ENCODE peak calls at places on chromosomes 6 and 20, in seven cellular contexts. One of them, this sample, is unnamed.

GRCh38 chr20:51132286-51132810 is 109.4 kb upstream of the KCNG1 start:
- DNase-seq in ovary: no peak
- DNase-seq in A549: no peak
- DNase-seq in uterus: no peak
- DNase-seq in body of pancreas: no peak
- DNase-seq in adrenal gland: no peak
- DNase-seq in IMR-90: peak; percentile 37
- DNase-seq in this sample: peak; percentile 58

GRCh38 chr6:69069881-69070280 is 434.8 kb downstream of the ADGRB3 start:
- DNase-seq in ovary: no peak
- DNase-seq in A549: no peak
- DNase-seq in uterus: no peak
- DNase-seq in body of pancreas: no peak
- DNase-seq in adrenal gland: no peak
- DNase-seq in IMR-90: no peak
- DNase-seq in this sample: no peak

GRCh38 chr6:130043344-130043743 is 25.0 kb downstream of the L3MBTL3 start:
- DNase-seq in ovary: no peak
- DNase-seq in A549: no peak
- DNase-seq in uterus: no peak
- DNase-seq in body of pancreas: no peak
- DNase-seq in adrenal gland: no peak
- DNase-seq in IMR-90: no peak
- DNase-seq in this sample: no peak

GRCh38 chr6:148840256-148840655 is 93.4 kb downstream of the UST start:
- DNase-seq in ovary: no peak
- DNase-seq in A549: no peak
- DNase-seq in uterus: no peak
- DNase-seq in body of pancreas: no peak
- DNase-seq in adrenal gland: no peak
- DNase-seq in IMR-90: no peak
- DNase-seq in this sample: no peak

GRCh38 chr20:8132632-8133587 is 844 bp downstream of the PLCB1 start:
- DNase-seq in ovary: peak; percentile 40
- DNase-seq in A549: peak; percentile 33
- DNase-seq in uterus: peak; percentile 47
- DNase-seq in body of pancreas: peak; percentile 67
- DNase-seq in adrenal gland: peak; percentile 55
- DNase-seq in IMR-90: no peak
- DNase-seq in this sample: no peak

GRCh38 chr6:90440586-90441338 is 144.1 kb upstream of the BACH2 start:
- DNase-seq in ovary: no peak
- DNase-seq in A549: no peak
- DNase-seq in uterus: no peak
- DNase-seq in body of pancreas: no peak
- DNase-seq in adrenal gland: no peak
- DNase-seq in IMR-90: no peak
- DNase-seq in this sample: no peak

GRCh38 chr6:129621252-129621651 is 88.7 kb downstream of the ARHGAP18 start:
- DNase-seq in ovary: no peak
- DNase-seq in A549: peak; percentile 28
- DNase-seq in uterus: no peak
- DNase-seq in body of pancreas: no peak
- DNase-seq in adrenal gland: no peak
- DNase-seq in IMR-90: no peak
- DNase-seq in this sample: no peak

GRCh38 chr20:6142348-6142993 is 19.6 kb upstream of the FERMT1 start:
- DNase-seq in ovary: no peak
- DNase-seq in A549: peak; percentile 75
- DNase-seq in uterus: peak; percentile 20
- DNase-seq in body of pancreas: peak; percentile 63
- DNase-seq in adrenal gland: peak; percentile 38
- DNase-seq in IMR-90: peak; percentile 65
- DNase-seq in this sample: peak; percentile 57

GRCh38 chr20:32474967-32475819 is 109.9 kb downstream of the NOL4L start:
- DNase-seq in ovary: peak; percentile 97
- DNase-seq in A549: peak; percentile 83
- DNase-seq in uterus: peak; percentile 93
- DNase-seq in body of pancreas: peak; percentile 89
- DNase-seq in adrenal gland: peak; percentile 96
- DNase-seq in IMR-90: peak; percentile 91
- DNase-seq in this sample: peak; percentile 95
- TF ChIP-seq POLR2A in ovary: no peak
- TF ChIP-seq POLR2A in A549: peak; percentile 65
- TF ChIP-seq POLR2A in uterus: peak; percentile 48
- TF ChIP-seq POLR2A in body of pancreas: peak; percentile 31
- TF ChIP-seq POLR2A in adrenal gland: no peak
- TF ChIP-seq POLR2A in IMR-90: no peak
- TF ChIP-seq POLR2A in this sample: no peak

DNA sequence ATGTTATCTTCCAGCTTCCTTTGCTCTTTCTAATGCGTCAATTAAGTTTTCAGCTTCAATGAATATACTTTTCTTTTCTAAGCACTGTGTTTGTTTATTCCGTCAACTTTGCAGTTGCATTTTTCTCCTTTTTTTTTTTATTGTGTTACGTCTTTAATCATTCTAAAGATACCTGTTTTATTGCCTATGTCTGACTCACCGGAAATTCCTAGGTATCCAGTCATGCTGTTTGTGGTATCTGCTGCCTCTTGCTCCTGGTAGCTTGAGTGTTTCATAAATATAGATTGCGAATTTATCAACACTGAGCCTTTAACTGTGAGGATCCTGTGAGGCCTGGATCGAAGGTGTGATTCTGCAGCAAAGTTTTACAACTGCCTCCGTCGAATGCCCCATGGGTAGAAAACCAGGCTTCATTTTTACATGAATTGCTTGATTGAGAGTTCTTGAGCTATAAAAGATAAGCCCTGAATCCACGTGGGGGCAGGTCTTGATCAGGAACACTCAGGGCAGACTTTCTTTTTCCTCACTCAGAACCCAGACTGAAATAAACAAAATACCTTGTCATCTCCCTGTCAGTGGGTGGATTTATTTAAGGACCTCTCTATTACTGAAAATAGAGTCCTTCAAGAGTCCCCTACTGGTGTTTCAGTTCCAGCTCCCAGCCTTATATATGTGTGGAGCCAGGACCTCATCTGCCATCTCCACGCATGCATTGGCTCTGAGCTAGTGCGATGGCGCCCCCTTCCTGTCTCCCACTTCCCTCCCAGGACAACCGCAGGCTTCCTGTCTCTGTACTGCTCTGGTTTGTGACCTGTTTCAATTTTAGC is 60.1 kb upstream of the LRRC1 start:
- DNase-seq in ovary: no peak
- DNase-seq in A549: peak; percentile 77
- DNase-seq in uterus: no peak
- DNase-seq in body of pancreas: peak; percentile 28
- DNase-seq in adrenal gland: no peak
- DNase-seq in IMR-90: peak; percentile 78
- DNase-seq in this sample: no peak
- TF ChIP-seq CTCF in ovary: no peak
- TF ChIP-seq CTCF in A549: peak; percentile 41
- TF ChIP-seq CTCF in uterus: no peak
- TF ChIP-seq CTCF in body of pancreas: peak; percentile 12
- TF ChIP-seq CTCF in adrenal gland: no peak
- TF ChIP-seq CTCF in IMR-90: peak; percentile 37
- TF ChIP-seq CTCF in this sample: no peak

GRCh38 chr6:133241901-133242760 is 974 bp downstream of the EYA4 start:
- DNase-seq in ovary: peak; percentile 15
- DNase-seq in A549: peak; percentile 54
- DNase-seq in uterus: no peak
- DNase-seq in body of pancreas: peak; percentile 12
- DNase-seq in adrenal gland: no peak
- DNase-seq in IMR-90: peak; percentile 66
- DNase-seq in this sample: no peak

GRCh38 chr6:133242761-133243590 is 1.8 kb downstream of the EYA4 start:
- DNase-seq in ovary: no peak
- DNase-seq in A549: peak; percentile 58
- DNase-seq in uterus: no peak
- DNase-seq in body of pancreas: no peak
- DNase-seq in adrenal gland: no peak
- DNase-seq in IMR-90: peak; percentile 26
- DNase-seq in this sample: no peak

GRCh38 chr6:133243723-133244122 is 2.6 kb downstream of the EYA4 start:
- DNase-seq in ovary: no peak
- DNase-seq in A549: no peak
- DNase-seq in uterus: no peak
- DNase-seq in body of pancreas: no peak
- DNase-seq in adrenal gland: no peak
- DNase-seq in IMR-90: no peak
- DNase-seq in this sample: no peak

GRCh38 chr6:133240511-133241087 is 558 bp upstream of the EYA4 start:
- DNase-seq in ovary: peak; percentile 12
- DNase-seq in A549: peak; percentile 82
- DNase-seq in uterus: no peak
- DNase-seq in body of pancreas: no peak
- DNase-seq in adrenal gland: no peak
- DNase-seq in IMR-90: peak; percentile 75
- DNase-seq in this sample: no peak

GRCh38 chr6:133241088-133241900 is at the start of gene EYA4:
- DNase-seq in ovary: peak; percentile 30
- DNase-seq in A549: peak; percentile 74
- DNase-seq in uterus: no peak
- DNase-seq in body of pancreas: peak; percentile 12
- DNase-seq in adrenal gland: no peak
- DNase-seq in IMR-90: peak; percentile 74
- DNase-seq in this sample: no peak
- H3K4me3 ChIP-seq in ovary: peak within 1 kb of the TSS; percentile 25
- H3K4me3 ChIP-seq in A549: peak within 1 kb of the TSS; percentile 69
- H3K4me3 ChIP-seq in uterus: peak within 1 kb of the TSS; percentile 19
- H3K4me3 ChIP-seq in body of pancreas: no peak within 1 kb of the TSS
- H3K4me3 ChIP-seq in adrenal gland: peak within 1 kb of the TSS; percentile 2
- H3K4me3 ChIP-seq in IMR-90: peak within 1 kb of the TSS; percentile 77
- H3K4me3 ChIP-seq in this sample: peak within 1 kb of the TSS; percentile 1

GRCh38 chr6:134299236-134299635 is 18.7 kb downstream of the SGK1 start:
- DNase-seq in ovary: peak; percentile 42
- DNase-seq in A549: peak; percentile 37
- DNase-seq in uterus: no peak
- DNase-seq in body of pancreas: peak; percentile 51
- DNase-seq in adrenal gland: no peak
- DNase-seq in IMR-90: peak; percentile 84
- DNase-seq in this sample: no peak

GRCh38 chr6:134296762-134297161 is 21.1 kb downstream of the SGK1 start:
- DNase-seq in ovary: peak; percentile 42
- DNase-seq in A549: no peak
- DNase-seq in uterus: no peak
- DNase-seq in body of pancreas: no peak
- DNase-seq in adrenal gland: no peak
- DNase-seq in IMR-90: no peak
- DNase-seq in this sample: no peak

GRCh38 chr6:134291156-134291555 is 26.8 kb downstream of the SGK1 start:
- DNase-seq in ovary: no peak
- DNase-seq in A549: no peak
- DNase-seq in uterus: no peak
- DNase-seq in body of pancreas: no peak
- DNase-seq in adrenal gland: no peak
- DNase-seq in IMR-90: no peak
- DNase-seq in this sample: no peak

GRCh38 chr6:134293659-134294161 is 24.2 kb downstream of the SGK1 start:
- DNase-seq in ovary: no peak
- DNase-seq in A549: no peak
- DNase-seq in uterus: no peak
- DNase-seq in body of pancreas: no peak
- DNase-seq in adrenal gland: peak; percentile 38
- DNase-seq in IMR-90: no peak
- DNase-seq in this sample: no peak

DNA sequence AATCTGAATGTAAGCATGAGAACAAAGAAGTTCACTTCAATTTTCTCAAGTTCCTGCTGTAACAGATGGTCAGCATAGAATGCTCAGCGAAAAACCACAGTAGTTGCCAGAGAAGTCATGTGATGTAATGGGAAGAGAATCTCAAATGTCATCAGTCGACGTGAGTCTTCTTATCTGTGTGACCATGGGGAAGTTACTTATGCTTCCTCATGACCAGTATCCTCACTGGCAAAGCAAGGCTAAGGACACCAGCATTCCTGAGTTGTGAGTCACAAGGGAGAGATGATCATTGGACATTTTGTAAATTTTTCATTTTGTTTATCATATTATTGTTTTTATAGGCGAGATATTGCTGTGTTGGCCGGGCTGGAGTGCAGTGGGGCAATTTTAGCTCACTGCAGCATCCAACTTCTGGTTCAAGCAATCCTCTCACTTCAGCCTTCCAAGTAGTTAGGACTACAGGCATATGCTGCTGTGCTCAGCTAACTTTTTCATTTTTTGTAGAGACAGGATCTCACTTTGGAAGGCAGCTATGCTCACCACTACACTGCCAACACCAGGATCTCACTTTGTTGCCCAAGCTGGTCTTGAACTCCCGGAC is 21.9 kb downstream of the SGK1 start:
- DNase-seq in ovary: peak; percentile 55
- DNase-seq in A549: peak; percentile 92
- DNase-seq in uterus: no peak
- DNase-seq in body of pancreas: no peak
- DNase-seq in adrenal gland: peak; percentile 94
- DNase-seq in IMR-90: peak; percentile 100
- DNase-seq in this sample: no peak
- TF ChIP-seq POLR2A in ovary: no peak
- TF ChIP-seq POLR2A in A549: no peak
- TF ChIP-seq POLR2A in uterus: no peak
- TF ChIP-seq POLR2A in body of pancreas: no peak
- TF ChIP-seq POLR2A in adrenal gland: no peak
- TF ChIP-seq POLR2A in IMR-90: peak; percentile 40
- TF ChIP-seq POLR2A in this sample: no peak

GRCh38 chr6:12602342-12602741 is 114.2 kb upstream of the PHACTR1 start:
- DNase-seq in ovary: no peak
- DNase-seq in A549: peak; percentile 57
- DNase-seq in uterus: no peak
- DNase-seq in body of pancreas: no peak
- DNase-seq in adrenal gland: no peak
- DNase-seq in IMR-90: no peak
- DNase-seq in this sample: no peak

GRCh38 chr6:12601881-12602280 is 114.7 kb upstream of the PHACTR1 start:
- DNase-seq in ovary: no peak
- DNase-seq in A549: no peak
- DNase-seq in uterus: no peak
- DNase-seq in body of pancreas: no peak
- DNase-seq in adrenal gland: no peak
- DNase-seq in IMR-90: no peak
- DNase-seq in this sample: no peak

GRCh38 chr6:12605888-12606345 is 110.7 kb upstream of the PHACTR1 start:
- DNase-seq in ovary: no peak
- DNase-seq in A549: peak; percentile 83
- DNase-seq in uterus: no peak
- DNase-seq in body of pancreas: peak; percentile 68
- DNase-seq in adrenal gland: peak; percentile 50
- DNase-seq in IMR-90: peak; percentile 75
- DNase-seq in this sample: peak; percentile 53

GRCh38 chr6:12602951-12603710 is 113.4 kb upstream of the PHACTR1 start:
- DNase-seq in ovary: no peak
- DNase-seq in A549: peak; percentile 88
- DNase-seq in uterus: no peak
- DNase-seq in body of pancreas: peak; percentile 39
- DNase-seq in adrenal gland: peak; percentile 48
- DNase-seq in IMR-90: peak; percentile 77
- DNase-seq in this sample: no peak

GRCh38 chr6:12603711-12604049 is 112.9 kb upstream of the PHACTR1 start:
- DNase-seq in ovary: no peak
- DNase-seq in A549: no peak
- DNase-seq in uterus: no peak
- DNase-seq in body of pancreas: no peak
- DNase-seq in adrenal gland: no peak
- DNase-seq in IMR-90: no peak
- DNase-seq in this sample: no peak
- TF ChIP-seq CTCF in ovary: no peak
- TF ChIP-seq CTCF in A549: no peak
- TF ChIP-seq CTCF in uterus: no peak
- TF ChIP-seq CTCF in body of pancreas: no peak
- TF ChIP-seq CTCF in adrenal gland: peak; percentile 8
- TF ChIP-seq CTCF in IMR-90: no peak
- TF ChIP-seq CTCF in this sample: no peak

This sample was measured in lower leg skin.